ENCODE peak calls at places on chromosomes 4 and X, in ten cellular contexts. One of them, this sample, is unnamed.

GRCh38 chr4:130479020-130479419 is 1383.1 kb downstream of the C4orf33 start:
- DNase-seq in chondrocyte: no peak
- DNase-seq in AG08395: no peak
- DNase-seq in activated T-helper 1 cell treated with anti-CD3 and anti-CD28 coated beads, Interleukin-2, amount 50 U/mL, for 16 hours: no peak
- DNase-seq in aorta: no peak
- DNase-seq in activated naive CD8-positive, alpha-beta T cell treated with anti-CD3 and anti-CD28 coated beads for 36 hours: no peak
- DNase-seq in KBM-7: no peak
- DNase-seq in mucosa of gallbladder: no peak
- DNase-seq in Jurkat, Clone E6-1: no peak
- DNase-seq in NCI-H2081: no peak
- DNase-seq in this sample: peak

GRCh38 chr4:168574581-168575295 is 77.9 kb downstream of the PALLD start:
- DNase-seq in chondrocyte: no peak
- DNase-seq in AG08395: peak
- DNase-seq in activated T-helper 1 cell treated with anti-CD3 and anti-CD28 coated beads, Interleukin-2, amount 50 U/mL, for 16 hours: no peak
- DNase-seq in aorta: no peak
- DNase-seq in activated naive CD8-positive, alpha-beta T cell treated with anti-CD3 and anti-CD28 coated beads for 36 hours: no peak
- DNase-seq in KBM-7: no peak
- DNase-seq in mucosa of gallbladder: no peak
- DNase-seq in Jurkat, Clone E6-1: no peak
- DNase-seq in NCI-H2081: no peak
- DNase-seq in this sample: peak

GRCh38 chr4:121451310-121451709 is 70.5 kb upstream of the QRFPR start:
- DNase-seq in chondrocyte: no peak
- DNase-seq in AG08395: no peak
- DNase-seq in activated T-helper 1 cell treated with anti-CD3 and anti-CD28 coated beads, Interleukin-2, amount 50 U/mL, for 16 hours: no peak
- DNase-seq in aorta: no peak
- DNase-seq in activated naive CD8-positive, alpha-beta T cell treated with anti-CD3 and anti-CD28 coated beads for 36 hours: no peak
- DNase-seq in KBM-7: no peak
- DNase-seq in mucosa of gallbladder: no peak
- DNase-seq in Jurkat, Clone E6-1: no peak
- DNase-seq in NCI-H2081: no peak
- DNase-seq in this sample: no peak

GRCh38 chr4:186554890-186555827 is at the start of gene MTNR1A:
- DNase-seq in chondrocyte: no peak
- DNase-seq in AG08395: peak
- DNase-seq in activated T-helper 1 cell treated with anti-CD3 and anti-CD28 coated beads, Interleukin-2, amount 50 U/mL, for 16 hours: no peak
- DNase-seq in aorta: no peak
- DNase-seq in activated naive CD8-positive, alpha-beta T cell treated with anti-CD3 and anti-CD28 coated beads for 36 hours: peak
- DNase-seq in KBM-7: no peak
- DNase-seq in mucosa of gallbladder: no peak
- DNase-seq in Jurkat, Clone E6-1: no peak
- DNase-seq in NCI-H2081: no peak
- DNase-seq in this sample: no peak

GRCh38 chr4:112857461-112857860 is 192.0 kb upstream of the ANK2 start:
- DNase-seq in chondrocyte: no peak
- DNase-seq in AG08395: peak
- DNase-seq in activated T-helper 1 cell treated with anti-CD3 and anti-CD28 coated beads, Interleukin-2, amount 50 U/mL, for 16 hours: no peak
- DNase-seq in aorta: no peak
- DNase-seq in activated naive CD8-positive, alpha-beta T cell treated with anti-CD3 and anti-CD28 coated beads for 36 hours: no peak
- DNase-seq in KBM-7: no peak
- DNase-seq in mucosa of gallbladder: no peak
- DNase-seq in Jurkat, Clone E6-1: no peak
- DNase-seq in NCI-H2081: no peak
- DNase-seq in this sample: peak

GRCh38 chr4:15836362-15836761 is 58.2 kb downstream of the CD38 start:
- DNase-seq in chondrocyte: no peak
- DNase-seq in AG08395: no peak
- DNase-seq in activated T-helper 1 cell treated with anti-CD3 and anti-CD28 coated beads, Interleukin-2, amount 50 U/mL, for 16 hours: no peak
- DNase-seq in aorta: no peak
- DNase-seq in activated naive CD8-positive, alpha-beta T cell treated with anti-CD3 and anti-CD28 coated beads for 36 hours: no peak
- DNase-seq in KBM-7: no peak
- DNase-seq in mucosa of gallbladder: no peak
- DNase-seq in Jurkat, Clone E6-1: no peak
- DNase-seq in NCI-H2081: no peak
- DNase-seq in this sample: peak

GRCh38 chr4:4637710-4638109 is 95.9 kb upstream of the STX18 start:
- DNase-seq in chondrocyte: no peak
- DNase-seq in AG08395: no peak
- DNase-seq in activated T-helper 1 cell treated with anti-CD3 and anti-CD28 coated beads, Interleukin-2, amount 50 U/mL, for 16 hours: no peak
- DNase-seq in aorta: no peak
- DNase-seq in activated naive CD8-positive, alpha-beta T cell treated with anti-CD3 and anti-CD28 coated beads for 36 hours: no peak
- DNase-seq in KBM-7: no peak
- DNase-seq in mucosa of gallbladder: no peak
- DNase-seq in Jurkat, Clone E6-1: no peak
- DNase-seq in NCI-H2081: no peak
- DNase-seq in this sample: peak

GRCh38 chrX:19862634-19863236 is 24.7 kb downstream of the SH3KBP1 start:
- DNase-seq in chondrocyte: no peak
- DNase-seq in AG08395: no peak
- DNase-seq in activated T-helper 1 cell treated with anti-CD3 and anti-CD28 coated beads, Interleukin-2, amount 50 U/mL, for 16 hours: no peak
- DNase-seq in aorta: no peak
- DNase-seq in activated naive CD8-positive, alpha-beta T cell treated with anti-CD3 and anti-CD28 coated beads for 36 hours: no peak
- DNase-seq in KBM-7: no peak
- DNase-seq in mucosa of gallbladder: no peak
- DNase-seq in Jurkat, Clone E6-1: no peak
- DNase-seq in NCI-H2081: no peak
- DNase-seq in this sample: no peak

GRCh38 chr4:30720021-30720655 is at the start of gene PCDH7:
- DNase-seq in chondrocyte: no peak
- DNase-seq in AG08395: no peak
- DNase-seq in activated T-helper 1 cell treated with anti-CD3 and anti-CD28 coated beads, Interleukin-2, amount 50 U/mL, for 16 hours: no peak
- DNase-seq in aorta: peak
- DNase-seq in activated naive CD8-positive, alpha-beta T cell treated with anti-CD3 and anti-CD28 coated beads for 36 hours: peak
- DNase-seq in KBM-7: peak
- DNase-seq in mucosa of gallbladder: peak
- DNase-seq in Jurkat, Clone E6-1: no peak
- DNase-seq in NCI-H2081: peak
- DNase-seq in this sample: peak

GRCh38 chrX:22585831-22586230 is 313.1 kb downstream of the CBLL2 start:
- DNase-seq in chondrocyte: no peak
- DNase-seq in AG08395: no peak
- DNase-seq in activated T-helper 1 cell treated with anti-CD3 and anti-CD28 coated beads, Interleukin-2, amount 50 U/mL, for 16 hours: no peak
- DNase-seq in aorta: no peak
- DNase-seq in activated naive CD8-positive, alpha-beta T cell treated with anti-CD3 and anti-CD28 coated beads for 36 hours: no peak
- DNase-seq in KBM-7: no peak
- DNase-seq in mucosa of gallbladder: no peak
- DNase-seq in Jurkat, Clone E6-1: no peak
- DNase-seq in NCI-H2081: no peak
- DNase-seq in this sample: no peak

GRCh38 chr4:102883278-102883677 is 14.5 kb downstream of the CISD2 start:
- DNase-seq in chondrocyte: no peak
- DNase-seq in AG08395: no peak
- DNase-seq in activated T-helper 1 cell treated with anti-CD3 and anti-CD28 coated beads, Interleukin-2, amount 50 U/mL, for 16 hours: no peak
- DNase-seq in aorta: no peak
- DNase-seq in activated naive CD8-positive, alpha-beta T cell treated with anti-CD3 and anti-CD28 coated beads for 36 hours: no peak
- DNase-seq in KBM-7: no peak
- DNase-seq in mucosa of gallbladder: no peak
- DNase-seq in Jurkat, Clone E6-1: no peak
- DNase-seq in NCI-H2081: no peak
- DNase-seq in this sample: no peak

GRCh38 chr4:183244506-183244905 is 75.6 kb downstream of the CLDN22 start:
- DNase-seq in chondrocyte: no peak
- DNase-seq in AG08395: no peak
- DNase-seq in activated T-helper 1 cell treated with anti-CD3 and anti-CD28 coated beads, Interleukin-2, amount 50 U/mL, for 16 hours: no peak
- DNase-seq in aorta: no peak
- DNase-seq in activated naive CD8-positive, alpha-beta T cell treated with anti-CD3 and anti-CD28 coated beads for 36 hours: no peak
- DNase-seq in KBM-7: no peak
- DNase-seq in mucosa of gallbladder: no peak
- DNase-seq in Jurkat, Clone E6-1: no peak
- DNase-seq in NCI-H2081: no peak
- DNase-seq in this sample: no peak

GRCh38 chr4:40306203-40306602 is 28.9 kb upstream of the CHRNA9 start:
- DNase-seq in chondrocyte: no peak
- DNase-seq in AG08395: no peak
- DNase-seq in activated T-helper 1 cell treated with anti-CD3 and anti-CD28 coated beads, Interleukin-2, amount 50 U/mL, for 16 hours: no peak
- DNase-seq in aorta: no peak
- DNase-seq in activated naive CD8-positive, alpha-beta T cell treated with anti-CD3 and anti-CD28 coated beads for 36 hours: no peak
- DNase-seq in KBM-7: no peak
- DNase-seq in mucosa of gallbladder: no peak
- DNase-seq in Jurkat, Clone E6-1: peak
- DNase-seq in NCI-H2081: no peak
- DNase-seq in this sample: no peak

GRCh38 chr4:109690690-109691410 is 12.4 kb downstream of the CASP6 start:
- DNase-seq in chondrocyte: no peak
- DNase-seq in AG08395: no peak
- DNase-seq in activated T-helper 1 cell treated with anti-CD3 and anti-CD28 coated beads, Interleukin-2, amount 50 U/mL, for 16 hours: no peak
- DNase-seq in aorta: no peak
- DNase-seq in activated naive CD8-positive, alpha-beta T cell treated with anti-CD3 and anti-CD28 coated beads for 36 hours: no peak
- DNase-seq in KBM-7: no peak
- DNase-seq in mucosa of gallbladder: no peak
- DNase-seq in Jurkat, Clone E6-1: peak
- DNase-seq in NCI-H2081: no peak
- DNase-seq in this sample: no peak

GRCh38 chr4:6275351-6275750 is 5.7 kb downstream of the WFS1 start:
- DNase-seq in chondrocyte: no peak
- DNase-seq in AG08395: no peak
- DNase-seq in activated T-helper 1 cell treated with anti-CD3 and anti-CD28 coated beads, Interleukin-2, amount 50 U/mL, for 16 hours: no peak
- DNase-seq in aorta: no peak
- DNase-seq in activated naive CD8-positive, alpha-beta T cell treated with anti-CD3 and anti-CD28 coated beads for 36 hours: no peak
- DNase-seq in KBM-7: no peak
- DNase-seq in mucosa of gallbladder: no peak
- DNase-seq in Jurkat, Clone E6-1: no peak
- DNase-seq in NCI-H2081: no peak
- DNase-seq in this sample: no peak

GRCh38 chrX:109954333-109954732 is 48.6 kb upstream of the TMEM164 start:
- DNase-seq in chondrocyte: no peak
- DNase-seq in AG08395: peak
- DNase-seq in activated T-helper 1 cell treated with anti-CD3 and anti-CD28 coated beads, Interleukin-2, amount 50 U/mL, for 16 hours: no peak
- DNase-seq in aorta: no peak
- DNase-seq in activated naive CD8-positive, alpha-beta T cell treated with anti-CD3 and anti-CD28 coated beads for 36 hours: no peak
- DNase-seq in KBM-7: no peak
- DNase-seq in mucosa of gallbladder: no peak
- DNase-seq in Jurkat, Clone E6-1: no peak
- DNase-seq in NCI-H2081: no peak
- DNase-seq in this sample: peak

GRCh38 chr4:40046311-40046980 is 10.2 kb upstream of the N4BP2 start:
- DNase-seq in chondrocyte: no peak
- DNase-seq in AG08395: peak
- DNase-seq in activated T-helper 1 cell treated with anti-CD3 and anti-CD28 coated beads, Interleukin-2, amount 50 U/mL, for 16 hours: no peak
- DNase-seq in aorta: no peak
- DNase-seq in activated naive CD8-positive, alpha-beta T cell treated with anti-CD3 and anti-CD28 coated beads for 36 hours: peak
- DNase-seq in KBM-7: no peak
- DNase-seq in mucosa of gallbladder: peak
- DNase-seq in Jurkat, Clone E6-1: no peak
- DNase-seq in NCI-H2081: peak
- DNase-seq in this sample: peak

GRCh38 chrX:109830157-109830703 is 97.2 kb upstream of the ACSL4 start:
- DNase-seq in chondrocyte: no peak
- DNase-seq in AG08395: no peak
- DNase-seq in activated T-helper 1 cell treated with anti-CD3 and anti-CD28 coated beads, Interleukin-2, amount 50 U/mL, for 16 hours: no peak
- DNase-seq in aorta: no peak
- DNase-seq in activated naive CD8-positive, alpha-beta T cell treated with anti-CD3 and anti-CD28 coated beads for 36 hours: no peak
- DNase-seq in KBM-7: no peak
- DNase-seq in mucosa of gallbladder: no peak
- DNase-seq in Jurkat, Clone E6-1: no peak
- DNase-seq in NCI-H2081: no peak
- DNase-seq in this sample: no peak

GRCh38 chrX:108203540-108203939 is 112.0 kb downstream of the ATG4A start:
- DNase-seq in chondrocyte: no peak
- DNase-seq in AG08395: no peak
- DNase-seq in activated T-helper 1 cell treated with anti-CD3 and anti-CD28 coated beads, Interleukin-2, amount 50 U/mL, for 16 hours: no peak
- DNase-seq in aorta: no peak
- DNase-seq in activated naive CD8-positive, alpha-beta T cell treated with anti-CD3 and anti-CD28 coated beads for 36 hours: no peak
- DNase-seq in KBM-7: no peak
- DNase-seq in mucosa of gallbladder: no peak
- DNase-seq in Jurkat, Clone E6-1: no peak
- DNase-seq in NCI-H2081: no peak
- DNase-seq in this sample: no peak

GRCh38 chr4:15482842-15483241 is 13.2 kb downstream of the CC2D2A start:
- DNase-seq in chondrocyte: no peak
- DNase-seq in AG08395: no peak
- DNase-seq in activated T-helper 1 cell treated with anti-CD3 and anti-CD28 coated beads, Interleukin-2, amount 50 U/mL, for 16 hours: no peak
- DNase-seq in aorta: no peak
- DNase-seq in activated naive CD8-positive, alpha-beta T cell treated with anti-CD3 and anti-CD28 coated beads for 36 hours: no peak
- DNase-seq in KBM-7: no peak
- DNase-seq in mucosa of gallbladder: no peak
- DNase-seq in Jurkat, Clone E6-1: no peak
- DNase-seq in NCI-H2081: no peak
- DNase-seq in this sample: no peak

GRCh38 chr4:151940290-151940689 is 179.5 kb upstream of the GATB start:
- DNase-seq in chondrocyte: no peak
- DNase-seq in AG08395: no peak
- DNase-seq in activated T-helper 1 cell treated with anti-CD3 and anti-CD28 coated beads, Interleukin-2, amount 50 U/mL, for 16 hours: no peak
- DNase-seq in aorta: no peak
- DNase-seq in activated naive CD8-positive, alpha-beta T cell treated with anti-CD3 and anti-CD28 coated beads for 36 hours: no peak
- DNase-seq in KBM-7: no peak
- DNase-seq in mucosa of gallbladder: no peak
- DNase-seq in Jurkat, Clone E6-1: peak
- DNase-seq in NCI-H2081: no peak
- DNase-seq in this sample: no peak

GRCh38 chrX:41313419-41313818 is 20.5 kb upstream of the DDX3X start:
- DNase-seq in chondrocyte: no peak
- DNase-seq in AG08395: peak
- DNase-seq in activated T-helper 1 cell treated with anti-CD3 and anti-CD28 coated beads, Interleukin-2, amount 50 U/mL, for 16 hours: no peak
- DNase-seq in aorta: no peak
- DNase-seq in activated naive CD8-positive, alpha-beta T cell treated with anti-CD3 and anti-CD28 coated beads for 36 hours: no peak
- DNase-seq in KBM-7: no peak
- DNase-seq in mucosa of gallbladder: no peak
- DNase-seq in Jurkat, Clone E6-1: no peak
- DNase-seq in NCI-H2081: no peak
- DNase-seq in this sample: no peak

GRCh38 chr4:99784836-99785235 is 31.8 kb upstream of the DAPP1 start:
- DNase-seq in chondrocyte: no peak
- DNase-seq in AG08395: no peak
- DNase-seq in activated T-helper 1 cell treated with anti-CD3 and anti-CD28 coated beads, Interleukin-2, amount 50 U/mL, for 16 hours: no peak
- DNase-seq in aorta: no peak
- DNase-seq in activated naive CD8-positive, alpha-beta T cell treated with anti-CD3 and anti-CD28 coated beads for 36 hours: no peak
- DNase-seq in KBM-7: no peak
- DNase-seq in mucosa of gallbladder: no peak
- DNase-seq in Jurkat, Clone E6-1: no peak
- DNase-seq in NCI-H2081: no peak
- DNase-seq in this sample: no peak

GRCh38 chrX:70636218-70636617 is 191.6 kb downstream of the DLG3 start:
- DNase-seq in chondrocyte: no peak
- DNase-seq in AG08395: no peak
- DNase-seq in activated T-helper 1 cell treated with anti-CD3 and anti-CD28 coated beads, Interleukin-2, amount 50 U/mL, for 16 hours: no peak
- DNase-seq in aorta: no peak
- DNase-seq in activated naive CD8-positive, alpha-beta T cell treated with anti-CD3 and anti-CD28 coated beads for 36 hours: no peak
- DNase-seq in KBM-7: no peak
- DNase-seq in mucosa of gallbladder: no peak
- DNase-seq in Jurkat, Clone E6-1: no peak
- DNase-seq in NCI-H2081: no peak
- DNase-seq in this sample: no peak

GRCh38 chr4:95092762-95093161 is 335.0 kb downstream of the BMPR1B start:
- DNase-seq in chondrocyte: no peak
- DNase-seq in AG08395: no peak
- DNase-seq in activated T-helper 1 cell treated with anti-CD3 and anti-CD28 coated beads, Interleukin-2, amount 50 U/mL, for 16 hours: no peak
- DNase-seq in aorta: no peak
- DNase-seq in activated naive CD8-positive, alpha-beta T cell treated with anti-CD3 and anti-CD28 coated beads for 36 hours: no peak
- DNase-seq in KBM-7: no peak
- DNase-seq in mucosa of gallbladder: no peak
- DNase-seq in Jurkat, Clone E6-1: no peak
- DNase-seq in NCI-H2081: peak
- DNase-seq in this sample: peak

GRCh38 chrX:151396042-151396826 is 772 bp upstream of the VMA21 start:
- DNase-seq in chondrocyte: no peak
- DNase-seq in AG08395: peak
- DNase-seq in activated T-helper 1 cell treated with anti-CD3 and anti-CD28 coated beads, Interleukin-2, amount 50 U/mL, for 16 hours: peak
- DNase-seq in aorta: no peak
- DNase-seq in activated naive CD8-positive, alpha-beta T cell treated with anti-CD3 and anti-CD28 coated beads for 36 hours: peak
- DNase-seq in KBM-7: no peak
- DNase-seq in mucosa of gallbladder: no peak
- DNase-seq in Jurkat, Clone E6-1: peak
- DNase-seq in NCI-H2081: peak
- DNase-seq in this sample: peak

This sample was measured in bronchial epithelial cell.